ENCODE peak calls at places on chromosomes 13 and 19, in four cellular contexts. One of them, this sample, is unnamed.

GRCh38 chr13:51919531-51919930 is 57.8 kb downstream of the CCDC70 start:
- DNase-seq in heart left ventricle: no peak
- DNase-seq in ecto neural progenitor cell: no peak
- DNase-seq in IMR-90: no peak
- DNase-seq in this sample: no peak

GRCh38 chr19:46755853-46756543 is 9.7 kb upstream of the STRN4 start:
- DNase-seq in heart left ventricle: no peak
- DNase-seq in ecto neural progenitor cell: no peak
- DNase-seq in IMR-90: no peak
- DNase-seq in this sample: no peak

GRCh38 chr13:21534760-21535159 is 69.2 kb downstream of the MICU2 start:
- DNase-seq in heart left ventricle: no peak
- DNase-seq in ecto neural progenitor cell: no peak
- DNase-seq in IMR-90: no peak
- DNase-seq in this sample: no peak

GRCh38 chr19:17260842-17261325 is 3.7 kb downstream of the USHBP1 start:
- DNase-seq in heart left ventricle: peak
- DNase-seq in ecto neural progenitor cell: peak
- DNase-seq in IMR-90: peak
- DNase-seq in this sample: peak

GRCh38 chr13:100035936-100036335 is 53.0 kb upstream of the PCCA start:
- DNase-seq in heart left ventricle: no peak
- DNase-seq in ecto neural progenitor cell: no peak
- DNase-seq in IMR-90: no peak
- DNase-seq in this sample: no peak

GRCh38 chr19:38149597-38149996 is 74.4 kb downstream of the DPF1 start:
- DNase-seq in heart left ventricle: no peak
- DNase-seq in ecto neural progenitor cell: no peak
- DNase-seq in IMR-90: peak
- DNase-seq in this sample: no peak

GRCh38 chr19:30174791-30175190 is 197.4 kb upstream of the ZNF536 start:
- DNase-seq in heart left ventricle: no peak
- DNase-seq in ecto neural progenitor cell: no peak
- DNase-seq in IMR-90: no peak
- DNase-seq in this sample: no peak

GRCh38 chr13:50910483-50910805 is 853 bp downstream of the RNASEH2B start:
- DNase-seq in heart left ventricle: peak
- DNase-seq in ecto neural progenitor cell: no peak
- DNase-seq in IMR-90: peak
- DNase-seq in this sample: no peak

GRCh38 chr13:50267917-50268316 is 252.7 kb downstream of the KCNRG start:
- DNase-seq in heart left ventricle: no peak
- DNase-seq in ecto neural progenitor cell: no peak
- DNase-seq in IMR-90: no peak
- DNase-seq in this sample: no peak

GRCh38 chr13:29484236-29484635 is 111.3 kb downstream of the SLC7A1 start:
- DNase-seq in heart left ventricle: no peak
- DNase-seq in ecto neural progenitor cell: no peak
- DNase-seq in IMR-90: no peak
- DNase-seq in this sample: no peak

GRCh38 chr19:2047449-2048103 is 3.5 kb downstream of the MKNK2 start:
- DNase-seq in heart left ventricle: no peak
- DNase-seq in ecto neural progenitor cell: peak
- DNase-seq in IMR-90: no peak
- DNase-seq in this sample: peak

GRCh38 chr13:30934803-30935202 is 2.3 kb downstream of the TEX26 start:
- DNase-seq in heart left ventricle: no peak
- DNase-seq in ecto neural progenitor cell: no peak
- DNase-seq in IMR-90: no peak
- DNase-seq in this sample: no peak

GRCh38 chr19:41872775-41873647 is 4.1 kb upstream of the CD79A start:
- DNase-seq in heart left ventricle: peak
- DNase-seq in ecto neural progenitor cell: peak
- DNase-seq in IMR-90: peak
- DNase-seq in this sample: peak

GRCh38 chr13:112812306-112813034 is 122.6 kb downstream of the ATP11A start:
- DNase-seq in heart left ventricle: no peak
- DNase-seq in ecto neural progenitor cell: no peak
- DNase-seq in IMR-90: no peak
- DNase-seq in this sample: no peak

GRCh38 chr13:111536239-111536638 is 215.8 kb downstream of the TEX29 start:
- DNase-seq in heart left ventricle: no peak
- DNase-seq in ecto neural progenitor cell: no peak
- DNase-seq in IMR-90: no peak
- DNase-seq in this sample: no peak

GRCh38 chr13:110254151-110254679 is 52.7 kb downstream of the COL4A1 start:
- DNase-seq in heart left ventricle: no peak
- DNase-seq in ecto neural progenitor cell: no peak
- DNase-seq in IMR-90: peak
- DNase-seq in this sample: no peak

GRCh38 chr13:74575729-74576125 is 441.5 kb upstream of the KLF12 start:
- DNase-seq in heart left ventricle: peak
- DNase-seq in ecto neural progenitor cell: peak
- DNase-seq in IMR-90: peak
- DNase-seq in this sample: peak

GRCh38 chr13:59398127-59398526 is 765.6 kb downstream of the DIAPH3 start:
- DNase-seq in heart left ventricle: no peak
- DNase-seq in ecto neural progenitor cell: no peak
- DNase-seq in IMR-90: no peak
- DNase-seq in this sample: no peak

GRCh38 chr13:75812751-75813181 is 176.6 kb downstream of the LMO7 start:
- DNase-seq in heart left ventricle: no peak
- DNase-seq in ecto neural progenitor cell: no peak
- DNase-seq in IMR-90: peak
- DNase-seq in this sample: no peak

GRCh38 chr19:29277107-29277506 is 64.2 kb upstream of the UQCRFS1 start:
- DNase-seq in heart left ventricle: no peak
- DNase-seq in ecto neural progenitor cell: peak
- DNase-seq in IMR-90: no peak
- DNase-seq in this sample: no peak

GRCh38 chr19:33403221-33403972 is 29.9 kb downstream of the CEBPG start:
- DNase-seq in heart left ventricle: peak
- DNase-seq in ecto neural progenitor cell: no peak
- DNase-seq in IMR-90: no peak
- DNase-seq in this sample: no peak

GRCh38 chr13:45682494-45683008 is 19.6 kb upstream of the CBY2 start:
- DNase-seq in heart left ventricle: no peak
- DNase-seq in ecto neural progenitor cell: no peak
- DNase-seq in IMR-90: no peak
- DNase-seq in this sample: no peak

GRCh38 chr13:44197791-44198770 is 175.5 kb upstream of the SERP2 start:
- DNase-seq in heart left ventricle: no peak
- DNase-seq in ecto neural progenitor cell: no peak
- DNase-seq in IMR-90: peak
- DNase-seq in this sample: no peak

GRCh38 chr13:67408823-67409222 is 178.7 kb upstream of the PCDH9 start:
- DNase-seq in heart left ventricle: no peak
- DNase-seq in ecto neural progenitor cell: no peak
- DNase-seq in IMR-90: no peak
- DNase-seq in this sample: no peak

GRCh38 chr19:45115809-45116615 is 23.0 kb downstream of the PPP1R37 start:
- DNase-seq in heart left ventricle: no peak
- DNase-seq in ecto neural progenitor cell: no peak
- DNase-seq in IMR-90: no peak
- DNase-seq in this sample: no peak

GRCh38 chr13:38824342-38824741 is 137.5 kb downstream of the FREM2 start:
- DNase-seq in heart left ventricle: no peak
- DNase-seq in ecto neural progenitor cell: no peak
- DNase-seq in IMR-90: no peak
- DNase-seq in this sample: no peak

GRCh38 chr13:27797228-27797624 is 4.9 kb downstream of the GSX1 start:
- DNase-seq in heart left ventricle: no peak
- DNase-seq in ecto neural progenitor cell: peak
- DNase-seq in IMR-90: peak
- DNase-seq in this sample: no peak

GRCh38 chr13:97434417-97435296 is 688 bp downstream of the RAP2A start:
- DNase-seq in heart left ventricle: peak
- DNase-seq in ecto neural progenitor cell: peak
- DNase-seq in IMR-90: peak
- DNase-seq in this sample: peak

GRCh38 chr13:27043013-27043412 is 128.6 kb downstream of the USP12 start:
- DNase-seq in heart left ventricle: no peak
- DNase-seq in ecto neural progenitor cell: no peak
- DNase-seq in IMR-90: peak
- DNase-seq in this sample: no peak

GRCh38 chr13:98494769-98495168 is 82.1 kb downstream of the STK24 start:
- DNase-seq in heart left ventricle: no peak
- DNase-seq in ecto neural progenitor cell: peak
- DNase-seq in IMR-90: no peak
- DNase-seq in this sample: no peak

GRCh38 chr13:40777166-40777956 is 6.4 kb upstream of the MRPS31 start:
- DNase-seq in heart left ventricle: no peak
- DNase-seq in ecto neural progenitor cell: no peak
- DNase-seq in IMR-90: peak
- DNase-seq in this sample: peak

GRCh38 chr19:45403272-45403671 is 1.6 kb downstream of the PPP1R13L start:
- DNase-seq in heart left ventricle: no peak
- DNase-seq in ecto neural progenitor cell: no peak
- DNase-seq in IMR-90: no peak
- DNase-seq in this sample: no peak

GRCh38 chr19:14061751-14062557 is at the start of gene PALM3:
- DNase-seq in heart left ventricle: no peak
- DNase-seq in ecto neural progenitor cell: no peak
- DNase-seq in IMR-90: no peak
- DNase-seq in this sample: no peak

GRCh38 chr19:7099597-7099921 is 30.1 kb downstream of the ZNF557 start:
- DNase-seq in heart left ventricle: no peak
- DNase-seq in ecto neural progenitor cell: no peak
- DNase-seq in IMR-90: no peak
- DNase-seq in this sample: no peak

GRCh38 chr19:4910594-4911273 is 1.4 kb downstream of the UHRF1 start:
- DNase-seq in heart left ventricle: peak
- DNase-seq in ecto neural progenitor cell: no peak
- DNase-seq in IMR-90: peak
- DNase-seq in this sample: no peak

GRCh38 chr13:74920361-74920760 is 561.6 kb downstream of the TBC1D4 start:
- DNase-seq in heart left ventricle: no peak
- DNase-seq in ecto neural progenitor cell: no peak
- DNase-seq in IMR-90: no peak
- DNase-seq in this sample: no peak

This sample was measured in left colon.